ENCODE peak calls at places on chromosomes 12 and 14, in five cellular contexts. B, J, F, S and X are unnamed samples.

GRCh38 chr12:104519190-104519857 is 62.6 kb downstream of the CHST11 start:
- DNase-seq in F (no peak), B (no peak), S (no peak), J (no peak), X (no peak)

GRCh38 chr14:63782683-63783389 is 55.0 kb upstream of the SGPP1 start:
- DNase-seq in F (no peak), J (no peak), S (no peak), B (no peak), X (no peak)

GRCh38 chr12:21459474-21459873 is 22.0 kb downstream of the PYROXD1 start:
- DNase-seq in S (no peak), F (no peak), J (no peak), B (no peak), X (no peak)

GRCh38 chr12:112549031-112549430 is 130.3 kb downstream of the PTPN11 start:
- DNase-seq in F (no peak), B (no peak), J (no peak), S (no peak), X (no peak)

GRCh38 chr14:67392123-67392522 is 19.8 kb downstream of the PLEK2 start:
- DNase-seq in B (no peak), F (no peak), S (no peak), J (no peak), X (no peak)

GRCh38 chr14:89387922-89388685 is 28.9 kb downstream of the FOXN3 start:
- DNase-seq in B (no peak), J (no peak), F (no peak), S (no peak), X (no peak)

GRCh38 chr14:92491782-92492181 is 21.8 kb upstream of the RIN3 start:
- DNase-seq in B (no peak), J (no peak), S (no peak), F (no peak), X (no peak)

GRCh38 chr14:69882086-69882864 is 3.1 kb downstream of the SMOC1 start:
- DNase-seq in F (no peak), J (no peak), B (no peak), S (no peak), X (no peak)

GRCh38 chr14:37452323-37452722 is 142.7 kb downstream of the FOXA1 start:
- DNase-seq in S (no peak), J (no peak), B (no peak), F (no peak), X (peak; percentile 10)

GRCh38 chr12:104567832-104568490 is 111.2 kb downstream of the CHST11 start:
- DNase-seq in S (no peak), J (no peak), F (no peak), B (no peak), X (no peak)

GRCh38 chr12:127810026-127810425 is 456.9 kb upstream of the TMEM132C start:
- DNase-seq in F (no peak), B (peak; percentile 46), S (no peak), J (no peak), X (peak; percentile 86)